ENCODE peak calls at places on chromosomes 5 and 9, in nine cellular contexts. W is GM23248, I is OCI-LY7, N is psoas muscle, V is aorta, J is substantia nigra, F is brain microvascular endothelial cell, Q is cardiac muscle cell, Z is mesendoderm. R is an unnamed sample.

GRCh38 chr9:78296208-78296892 is 575 bp upstream of the PSAT1 start:
- DNase-seq in J (no peak), Q (peak; percentile 76), V (no peak), I (peak; percentile 13), Z (peak; percentile 85), W (peak; percentile 69), F (no peak), N (peak; percentile 20), R (no peak)

GRCh38 chr9:81621785-81622243 is 67.5 kb downstream of the TLE1 start:
- DNase-seq in F (no peak), J (no peak), Q (no peak), Z (peak; percentile 46), I (no peak), W (no peak), N (no peak), V (no peak), R (no peak)

GRCh38 chr5:7850533-7851239 is at the start of gene CFAP90:
- DNase-seq in N (peak; percentile 39), J (no peak), W (peak; percentile 64), V (peak; percentile 70), F (peak; percentile 52), I (no peak), Z (peak; percentile 95), Q (peak; percentile 66), R (no peak)

GRCh38 chr9:70880523-70880922 is 240.9 kb downstream of the TRPM3 start:
- DNase-seq in J (no peak), I (no peak), F (no peak), Q (no peak), Z (no peak), N (no peak), W (no peak), V (no peak), R (no peak)

GRCh38 chr5:101590384-101590783 is 687.3 kb upstream of the ST8SIA4 start:
- DNase-seq in W (peak; percentile 45), Q (no peak), I (peak; percentile 4), N (no peak), F (no peak), Z (peak; percentile 45), V (no peak), J (no peak), R (no peak)

GRCh38 chr5:176614805-176615478 is 5.0 kb upstream of the GPRIN1 start:
- DNase-seq in Q (peak; percentile 72), F (peak; percentile 76), J (no peak), Z (no peak), I (no peak), N (no peak), V (no peak), W (peak; percentile 88), R (no peak)

GRCh38 chr9:134381671-134382505 is 55.6 kb downstream of the RXRA start:
- DNase-seq in J (no peak), Q (peak; percentile 24), Z (no peak), F (no peak), W (no peak), V (no peak), N (no peak), I (peak; percentile 33), R (no peak)

GRCh38 chr5:97846646-97847045 is 663.6 kb upstream of the RIOK2 start:
- DNase-seq in V (no peak), J (no peak), Q (no peak), N (no peak), W (peak; percentile 5), I (no peak), Z (no peak), F (no peak), R (no peak)

GRCh38 chr5:307794-308579 is 13.5 kb upstream of the AHRR start:
- DNase-seq in I (no peak), N (no peak), W (no peak), V (no peak), Z (no peak), F (no peak), Q (no peak), J (no peak), R (no peak)

GRCh38 chr5:123099514-123100151 is 10.6 kb downstream of the PRDM6 start:
- DNase-seq in V (no peak), J (no peak), W (no peak), Q (no peak), I (no peak), Z (peak; percentile 59), N (peak; percentile 30), F (no peak), R (no peak)

GRCh38 chr5:139912158-139912557 is 116.5 kb downstream of the PSD2 start:
- DNase-seq in F (no peak), J (no peak), V (no peak), N (no peak), W (no peak), Z (no peak), I (no peak), Q (no peak), R (no peak)
- H3K27ac ChIP-seq in F (no peak overlapping the region), J (no peak overlapping the region), V (no peak overlapping the region), N (no peak overlapping the region), W (no peak overlapping the region), Z (no peak overlapping the region), I (no peak overlapping the region), Q (no peak overlapping the region), R (no peak overlapping the region)

GRCh38 chr9:91843623-91844111 is 106.4 kb downstream of the ROR2 start:
- DNase-seq in F (no peak), N (no peak), J (no peak), I (no peak), V (peak; percentile 60), Z (no peak), W (peak; percentile 65), Q (no peak), R (no peak)

GRCh38 chr9:91847576-91847975 is 102.5 kb downstream of the ROR2 start:
- DNase-seq in J (no peak), I (no peak), F (peak; percentile 13), Z (no peak), V (no peak), W (peak; percentile 91), N (no peak), Q (peak; percentile 77), R (no peak)

GRCh38 chr9:91844170-91844569 is 105.9 kb downstream of the ROR2 start:
- DNase-seq in W (peak; percentile 56), Q (no peak), I (no peak), V (peak; percentile 83), N (no peak), Z (no peak), J (no peak), F (no peak), R (no peak)

GRCh38 chr9:91844656-91845291 is 105.3 kb downstream of the ROR2 start:
- DNase-seq in Q (no peak), N (no peak), I (no peak), F (no peak), Z (no peak), J (no peak), V (no peak), W (no peak), R (no peak)

DNA sequence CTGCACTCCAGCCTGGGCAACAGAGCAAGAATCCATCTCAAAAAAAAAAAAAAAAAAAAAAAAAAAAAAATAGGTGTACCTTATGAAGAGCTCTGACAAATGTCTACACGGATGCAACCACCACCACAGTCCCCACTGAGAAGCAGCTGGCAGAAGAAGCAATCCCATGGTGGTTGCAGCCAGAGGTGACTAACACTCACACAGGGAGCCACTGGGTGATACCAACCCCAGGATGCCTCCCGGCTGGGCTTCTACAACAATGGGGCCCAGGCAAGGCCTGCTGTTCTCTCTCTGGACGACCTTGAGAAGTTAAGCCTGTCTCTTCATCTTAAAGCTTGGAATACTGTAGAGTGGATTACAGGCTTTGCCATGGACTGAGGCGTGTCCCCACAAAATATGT is 104.2 kb downstream of the ROR2 start:
- DNase-seq in I (no peak), N (no peak), V (no peak), W (peak; percentile 19), Z (no peak), Q (no peak), J (no peak), F (no peak), R (no peak)
- H3K27ac ChIP-seq in I (no peak overlapping the region), N (no peak overlapping the region), V (no peak overlapping the region), W (no peak overlapping the region), Z (no peak overlapping the region), Q (no peak overlapping the region), J (no peak overlapping the region), F (no peak overlapping the region), R (no peak overlapping the region)

DNA sequence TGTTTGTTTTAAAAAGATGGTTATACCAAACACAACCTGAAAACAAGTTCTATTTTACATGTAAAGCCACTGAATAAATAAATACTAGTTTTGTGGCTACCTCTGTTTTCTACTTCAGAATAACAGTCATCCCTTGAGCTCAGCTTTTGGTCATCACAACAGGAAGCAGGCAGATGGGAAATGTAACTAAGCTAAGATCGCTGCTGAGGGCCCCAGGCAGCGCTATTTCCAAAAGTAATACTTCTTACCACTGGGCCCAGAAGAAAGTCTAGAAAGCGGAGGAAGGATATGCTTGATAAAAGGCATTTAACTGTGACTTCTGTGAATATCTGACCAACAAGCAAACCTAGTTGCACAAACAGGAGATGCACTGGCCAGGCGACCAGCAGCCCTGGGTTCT is 61.4 kb downstream of the SERINC5 start:
- DNase-seq in N (no peak), F (no peak), V (no peak), W (no peak), Q (no peak), J (no peak), Z (no peak), I (peak; percentile 39), R (no peak)
- H3K27ac ChIP-seq in N (no peak overlapping the region), F (no peak overlapping the region), V (no peak overlapping the region), W (no peak overlapping the region), Q (peak overlapping the region; percentile 84), J (peak overlapping the region; percentile 17), Z (no peak overlapping the region), I (peak overlapping the region; percentile 98), R (no peak overlapping the region)

DNA sequence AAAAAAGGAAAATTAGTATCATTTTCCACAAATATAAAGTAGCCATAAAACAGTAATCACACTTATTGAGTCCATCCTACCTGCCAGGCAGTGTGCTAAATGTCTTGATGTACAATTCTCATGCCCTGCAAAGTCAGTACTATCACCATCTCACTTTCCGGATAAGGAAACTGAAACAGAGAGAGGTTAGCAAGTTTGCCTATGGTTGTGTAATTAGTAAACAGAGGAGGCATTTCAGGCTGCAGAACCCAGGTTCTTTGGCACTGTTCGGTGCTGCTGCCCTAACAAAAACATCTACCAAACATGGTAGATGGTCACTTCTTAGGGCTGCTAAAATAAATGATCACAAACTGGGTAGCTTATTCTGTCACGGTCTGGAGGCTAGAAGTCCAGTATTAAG is 22.6 kb downstream of the PLAC8L1 start:
- DNase-seq in V (no peak), Q (no peak), N (no peak), F (no peak), J (no peak), Z (no peak), W (no peak), I (no peak), R (no peak)
- H3K27ac ChIP-seq in V (no peak overlapping the region), Q (no peak overlapping the region), N (no peak overlapping the region), F (no peak overlapping the region), J (no peak overlapping the region), Z (no peak overlapping the region), W (no peak overlapping the region), I (no peak overlapping the region), R (no peak overlapping the region)

R was measured in epithelial cell of prostate.